ENCODE peak calls at places on chromosomes 5 and 9, in nine cellular contexts. K is LoVo, E is ACHN, F is NCI-H1436, G is colonic mucosa, T is GM12865, Y is RWPE1, P is T47D, L is MCF 10A. D is an unnamed sample.
A peak's percentile ranks its signal among the peaks of the same experiment; 100 is the strongest.

GRCh38 chr5:77777911-77778310 is 1.8 kb upstream of the TBCA start:
- DNase-seq in L (no peak), E (no peak), Y (no peak), G (no peak), F (no peak), K (no peak), P (no peak), T (no peak), D (no peak)

GRCh38 chr5:37005252-37005651 is 128.7 kb downstream of the NIPBL start:
- DNase-seq in G (no peak), L (no peak), Y (no peak), T (no peak), E (no peak), P (no peak), K (no peak), F (no peak), D (no peak)

GRCh38 chr5:84286662-84287061 is 98.0 kb downstream of the EDIL3 start:
- DNase-seq in G (no peak), E (no peak), P (no peak), F (no peak), L (peak; percentile 9), Y (no peak), T (no peak), K (no peak), D (peak; percentile 50)

GRCh38 chr9:122133263-122133983 is 26.2 kb downstream of the NDUFA8 start:
- DNase-seq in T (no peak), L (no peak), E (no peak), Y (no peak), K (no peak), F (no peak), P (no peak), G (no peak), D (no peak)

GRCh38 chr5:6712136-6712581 is 1.1 kb upstream of the TENT4A start:
- DNase-seq in Y (no peak), K (peak; percentile 71), G (peak; percentile 67), E (peak; percentile 68), P (peak; percentile 61), F (no peak), L (peak; percentile 55), T (peak; percentile 82), D (peak; percentile 40)

GRCh38 chr5:38672059-38672791 is 115.8 kb upstream of the LIFR start:
- DNase-seq in G (no peak), K (no peak), L (peak; percentile 75), F (no peak), Y (peak; percentile 30), E (no peak), P (no peak), T (no peak), D (no peak)

GRCh38 chr5:1834022-1834551 is 32.9 kb downstream of the NDUFS6 start:
- DNase-seq in G (no peak), Y (no peak), E (no peak), P (no peak), K (no peak), F (no peak), L (no peak), T (no peak), D (no peak)

GRCh38 chr9:4225291-4226119 is 74.4 kb downstream of the GLIS3 start:
- DNase-seq in Y (no peak), G (no peak), E (peak; percentile 20), T (no peak), F (no peak), L (peak; percentile 21), K (peak; percentile 54), P (no peak), D (no peak)

GRCh38 chr5:176469293-176469692 is 21.1 kb downstream of the FAF2 start:
- DNase-seq in T (no peak), K (no peak), G (no peak), F (no peak), Y (no peak), L (peak; percentile 42), P (no peak), E (no peak), D (no peak)

D was measured in cerebellum.